ENCODE peak calls at places on chromosomes 11 and 22, in six cellular contexts. J, F, X, Q, V and R are unnamed samples.

GRCh38 chr11:44952500-44953260 is 2.0 kb upstream of the TP53I11 start:
- DNase-seq in Q (no peak), V (no peak), J (no peak), X (no peak), F (no peak), R (no peak)

GRCh38 chr11:66892926-66893325 is 36.1 kb downstream of the LRFN4 start:
- DNase-seq in F (no peak), V (peak), X (no peak), J (no peak), Q (no peak), R (no peak)

GRCh38 chr11:73538381-73538872 is 59.5 kb downstream of the FAM168A start:
- DNase-seq in Q (peak), F (no peak), V (no peak), X (no peak), J (no peak), R (no peak)

GRCh38 chr11:133383689-133384088 is 148.6 kb downstream of the OPCML start:
- DNase-seq in V (no peak), J (no peak), F (no peak), X (no peak), Q (no peak), R (no peak)

GRCh38 chr11:37320921-37321320 is 722.9 kb upstream of the RAG2 start:
- DNase-seq in V (no peak), Q (no peak), J (no peak), X (no peak), F (no peak), R (no peak)

GRCh38 chr11:73321342-73322110 is 13.4 kb downstream of the ARHGEF17 start:
- DNase-seq in X (no peak), V (no peak), F (peak), J (peak), Q (peak), R (peak)

GRCh38 chr11:93905384-93905783 is 55.0 kb upstream of the VSTM5 start:
- DNase-seq in X (no peak), Q (no peak), V (peak), J (no peak), F (no peak), R (peak)

GRCh38 chr22:31143537-31143936 is 3.2 kb upstream of the PLA2G3 start:
- DNase-seq in Q (no peak), V (no peak), X (no peak), J (no peak), F (no peak), R (peak)

GRCh38 chr11:122647728-122648127 is 7.8 kb upstream of the UBASH3B start:
- DNase-seq in J (no peak), F (no peak), Q (no peak), V (no peak), X (no peak), R (no peak)

GRCh38 chr11:3837793-3838192 is 3.0 kb downstream of the RHOG start:
- DNase-seq in F (peak), J (no peak), Q (peak), X (no peak), V (peak), R (peak)

GRCh38 chr11:76823481-76824028 is 37.2 kb upstream of the ACER3 start:
- DNase-seq in J (no peak), X (no peak), F (peak), Q (no peak), V (peak), R (peak)

GRCh38 chr11:95977534-95978174 is 53.7 kb upstream of the MTMR2 start:
- DNase-seq in J (no peak), Q (no peak), F (no peak), V (peak), X (no peak), R (peak)

GRCh38 chr11:45383229-45383628 is 97.1 kb upstream of the SYT13 start:
- DNase-seq in J (no peak), F (no peak), Q (peak), V (peak), X (no peak), R (peak)

GRCh38 chr11:112961146-112961668 is at the start of gene NCAM1:
- DNase-seq in X (no peak), Q (peak), V (peak), J (peak), F (peak), R (peak)

GRCh38 chr11:75576445-75577049 is 14.5 kb downstream of the SERPINH1 start:
- DNase-seq in F (no peak), X (no peak), V (peak), J (peak), Q (peak), R (peak)

GRCh38 chr11:119029340-119030028 is 1.2 kb downstream of the SLC37A4 start:
- DNase-seq in F (peak), J (peak), X (no peak), V (no peak), Q (peak), R (no peak)

GRCh38 chr11:73322986-73323306 is 14.9 kb downstream of the ARHGEF17 start:
- DNase-seq in X (no peak), V (no peak), Q (no peak), J (no peak), F (no peak), R (no peak)

GRCh38 chr11:94776351-94777321 is 8.5 kb downstream of the AMOTL1 start:
- DNase-seq in X (no peak), V (peak), Q (no peak), F (peak), J (no peak), R (peak)

GRCh38 chr11:96154802-96155520 is 188.0 kb downstream of the MAML2 start:
- DNase-seq in X (no peak), V (peak), F (no peak), Q (no peak), J (peak), R (peak)

GRCh38 chr11:30333405-30333804 is 10.5 kb downstream of the ARL14EP start:
- DNase-seq in J (no peak), V (peak), F (no peak), Q (no peak), X (no peak), R (peak)
- TF ChIP-seq CTCF in J (no peak), V (peak), F (peak), Q (peak), X (peak), R (peak)

GRCh38 chr11:100686476-100686875 is 612 bp upstream of the ARHGAP42 start:
- DNase-seq in J (no peak), V (no peak), Q (no peak), X (no peak), F (no peak), R (no peak)
- H3K4me3 ChIP-seq in J (peak), V (peak), Q (peak), X (peak), F (no peak), R (peak)

GRCh38 chr22:39560127-39560526 is 10.4 kb upstream of the CACNA1I start:
- DNase-seq in V (no peak), Q (no peak), X (no peak), F (no peak), J (no peak), R (no peak)

GRCh38 chr22:39556970-39557811 is 13.4 kb upstream of the CACNA1I start:
- DNase-seq in J (peak), F (peak), X (no peak), Q (no peak), V (peak), R (peak)

GRCh38 chr22:39558950-39559349 is 11.6 kb upstream of the CACNA1I start:
- DNase-seq in F (no peak), J (no peak), Q (no peak), X (no peak), V (no peak), R (no peak)

GRCh38 chr22:39558254-39558727 is 12.3 kb upstream of the CACNA1I start:
- DNase-seq in Q (no peak), X (no peak), J (peak), F (no peak), V (no peak), R (no peak)

DNA sequence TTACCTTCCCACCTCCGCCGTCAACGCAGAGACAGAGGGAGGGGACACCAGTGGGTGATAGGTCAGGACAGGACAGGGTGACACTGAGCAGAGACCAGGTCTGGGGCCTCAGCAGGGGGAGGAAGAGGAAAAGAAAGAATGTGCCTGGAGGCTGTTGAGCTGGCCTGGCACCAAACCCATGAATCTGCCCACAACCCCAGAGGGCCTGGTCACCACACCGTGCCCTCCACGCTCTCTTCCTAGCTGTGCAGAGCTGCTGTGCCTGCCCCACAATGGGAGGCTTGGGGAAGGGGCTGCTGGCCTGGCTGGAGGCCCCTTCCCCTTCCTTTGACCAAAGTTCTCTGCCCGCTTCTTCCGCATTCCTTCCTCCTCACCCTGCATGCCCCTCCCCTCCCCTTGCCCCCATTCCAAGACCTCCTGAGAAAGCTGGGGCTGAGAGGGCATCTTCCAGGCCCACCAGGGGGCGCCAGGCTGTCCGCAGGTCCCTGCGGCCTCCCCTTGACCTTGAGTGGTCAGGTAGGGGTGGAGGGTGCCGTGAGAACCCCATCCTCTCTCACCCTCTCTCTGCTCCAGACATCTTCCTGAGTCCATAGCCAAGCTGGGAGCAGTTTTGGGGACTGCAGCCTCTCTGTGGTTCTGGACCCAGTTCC is 11.0 kb upstream of the CACNA1I start:
- DNase-seq in F (peak), Q (peak), X (no peak), J (no peak), V (no peak), R (peak)
- TF ChIP-seq CTCF in F (peak), Q (peak), X (no peak), J (no peak), V (peak), R (peak)

GRCh38 chr22:40721266-40721665 is 42.0 kb downstream of the MCHR1 start:
- DNase-seq in F (peak), J (no peak), X (no peak), Q (no peak), V (peak), R (peak)

GRCh38 chr22:40718250-40719204 is 39.2 kb downstream of the MCHR1 start:
- DNase-seq in X (no peak), Q (peak), F (no peak), J (no peak), V (no peak), R (no peak)

GRCh38 chr22:40716116-40716515 is 36.8 kb downstream of the MCHR1 start:
- DNase-seq in V (no peak), J (no peak), X (no peak), F (no peak), Q (no peak), R (no peak)

GRCh38 chr22:40720538-40721256 is 41.4 kb downstream of the MCHR1 start:
- DNase-seq in F (no peak), X (no peak), Q (no peak), V (peak), J (no peak), R (peak)

DNA sequence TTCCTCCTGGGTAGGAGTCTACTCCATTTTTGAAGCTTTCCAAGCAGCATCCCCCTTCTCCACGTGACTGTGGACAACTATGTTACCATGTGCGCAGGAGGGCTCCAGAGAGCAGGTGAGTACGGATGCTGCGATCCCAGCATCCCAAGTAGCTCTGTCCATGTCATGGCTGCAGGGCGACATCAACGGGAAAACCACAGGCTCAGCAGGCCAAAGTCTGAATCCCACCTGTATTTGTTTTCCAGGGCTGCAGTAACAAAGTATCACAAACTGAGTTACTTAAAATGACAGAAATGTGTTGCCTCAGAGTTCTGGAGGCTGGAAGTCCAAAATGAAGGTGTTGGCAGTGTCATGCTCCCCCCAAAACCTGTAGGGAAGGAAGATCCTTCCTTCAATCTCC is 40.3 kb downstream of the MCHR1 start:
- DNase-seq in V (no peak), X (no peak), F (no peak), Q (no peak), J (no peak), R (no peak)
- H3K4me3 ChIP-seq in V (no peak), X (no peak), F (no peak), Q (no peak), J (no peak), R (no peak)

DNA sequence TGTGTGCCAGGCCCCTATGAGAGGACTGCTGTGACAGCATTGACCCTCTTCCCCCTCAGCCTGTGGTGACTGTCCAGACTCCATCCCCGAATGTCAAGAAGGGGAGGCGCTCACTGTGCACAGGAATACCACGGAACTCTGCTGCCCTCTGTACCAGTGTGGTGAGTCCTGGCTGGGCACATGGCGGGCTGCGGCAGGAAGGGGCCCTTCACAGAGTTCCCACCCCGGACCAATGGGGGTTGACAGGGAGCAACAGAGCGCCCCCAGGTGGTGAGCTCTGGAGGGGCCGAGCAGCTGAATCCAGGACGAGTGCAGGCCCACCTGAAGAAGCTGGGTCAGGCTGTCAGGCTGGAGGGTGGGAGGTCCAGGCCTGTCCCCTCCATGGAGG is 83.8 kb upstream of the MYOD1 start:
- DNase-seq in X (no peak), V (no peak), J (no peak), Q (no peak), F (no peak), R (no peak)
- TF ChIP-seq CTCF in X (no peak), V (no peak), J (no peak), Q (no peak), F (no peak), R (no peak)

DNA sequence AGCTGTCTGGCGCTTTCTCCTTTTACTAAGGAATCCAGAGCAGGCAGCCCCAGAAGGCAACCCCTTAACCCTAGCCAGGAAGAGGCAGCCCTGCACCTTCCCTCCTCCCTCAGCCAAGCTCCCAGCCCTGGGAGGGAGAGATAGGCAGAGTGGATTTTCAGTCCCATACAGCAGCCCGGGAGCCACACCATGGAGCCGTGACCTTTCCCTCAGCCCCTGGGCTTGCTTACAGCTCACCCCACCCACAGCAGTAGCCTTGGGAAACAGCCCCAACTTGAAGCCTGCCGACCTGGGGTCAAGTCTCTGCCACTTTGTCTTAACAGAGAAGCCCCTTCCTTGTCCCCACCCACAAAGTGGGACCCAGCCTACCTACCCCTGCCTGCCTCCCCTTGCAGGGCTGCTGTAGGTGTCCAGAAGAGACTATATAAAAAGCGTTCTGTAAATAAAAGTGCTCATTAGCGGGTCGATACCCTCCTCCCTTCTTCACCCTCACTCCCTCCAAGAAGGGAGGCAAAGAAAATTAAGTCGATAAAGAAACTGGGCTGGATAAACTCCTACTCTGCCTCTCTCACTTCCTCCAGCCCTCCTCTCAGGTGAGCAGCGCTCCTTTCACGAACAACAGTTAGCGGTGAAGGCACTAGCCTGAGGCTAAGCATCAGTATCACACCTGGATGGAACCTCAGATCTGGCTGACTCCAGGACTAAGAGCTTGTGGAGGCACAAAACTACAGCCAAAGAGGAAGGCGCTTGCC is 4.2 kb downstream of the TST start:
- DNase-seq in Q (no peak), V (no peak), J (peak), X (no peak), F (peak), R (peak)
- H3K4me3 ChIP-seq in Q (no peak), V (no peak), J (no peak), X (no peak), F (no peak), R (no peak)

DNA sequence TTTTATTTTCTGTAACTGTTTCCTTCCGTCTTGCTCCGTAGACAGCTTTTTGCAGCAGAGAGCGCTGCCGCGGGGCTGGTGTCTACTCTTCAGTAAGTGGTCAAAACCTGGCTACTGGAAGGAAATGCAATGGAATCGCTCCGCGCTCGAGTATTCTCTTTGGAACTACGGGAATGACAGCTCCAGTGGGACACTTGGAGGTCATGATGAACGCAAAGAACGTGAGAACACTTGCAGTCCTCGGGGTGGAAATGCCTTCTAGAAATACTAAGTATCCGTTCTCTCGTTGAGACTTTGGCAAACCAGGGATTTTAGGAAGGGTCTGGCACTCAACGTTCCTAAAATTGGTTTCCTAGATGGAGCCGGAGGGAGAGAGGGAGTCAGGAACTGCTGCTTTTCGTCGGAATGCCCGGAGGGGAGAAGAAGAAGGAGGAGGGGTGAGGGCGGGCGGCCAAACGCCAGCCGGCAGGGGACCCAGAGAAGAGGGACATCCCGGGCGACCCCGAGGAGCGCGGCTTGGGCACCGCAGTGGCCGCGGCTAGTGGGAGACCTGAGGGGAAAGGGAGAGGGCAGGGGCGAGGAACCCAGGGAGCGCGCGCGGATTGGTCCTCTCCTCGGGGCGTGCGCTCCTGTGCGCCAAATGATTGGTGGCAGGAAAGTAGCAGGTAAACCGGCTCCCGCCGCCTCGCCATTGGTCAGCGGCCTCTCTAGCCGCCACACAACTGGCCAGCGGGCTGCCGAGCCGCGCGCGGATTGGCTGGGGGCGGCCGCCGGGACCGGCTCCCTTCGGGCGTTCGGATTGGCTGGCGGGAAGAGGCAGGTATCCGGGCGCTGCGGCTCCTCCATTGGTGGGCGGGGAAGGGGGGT is 505 bp upstream of the BMAL1 start:
- DNase-seq in F (peak), X (peak), Q (peak), V (peak), J (peak), R (peak)
- TF ChIP-seq CTCF in F (peak), X (peak), Q (no peak), V (no peak), J (peak), R (no peak)